ENCODE peak calls at places on chromosomes 7 and 10, in six cellular contexts. N is epithelial cell of esophagus, Z is neural progenitor cell, Q is epithelial cell of proximal tubule, J is IMR-90, Y is body of pancreas. C is an unnamed sample.

GRCh38 chr10:127872871-127873600 is 19.7 kb downstream of the CLRN3 start:
- DNase-seq in N (no peak), Z (no peak), Q (no peak), J (no peak), Y (peak), C (no peak)

GRCh38 chr10:101040851-101041250 is 9.8 kb downstream of the SFXN3 start:
- DNase-seq in N (no peak), Z (no peak), Q (no peak), J (no peak), Y (no peak), C (no peak)

GRCh38 chr7:90994121-90994520 is 270.1 kb upstream of the FZD1 start:
- DNase-seq in N (no peak), Z (no peak), Q (no peak), J (peak), Y (no peak), C (no peak)

GRCh38 chr10:93757766-93758509 is at the start of gene LGI1:
- DNase-seq in N (no peak), Z (peak), Q (no peak), J (peak), Y (no peak), C (no peak)

GRCh38 chr7:77649950-77650349 is 46.3 kb upstream of the RSBN1L start:
- DNase-seq in N (no peak), Z (no peak), Q (no peak), J (peak), Y (no peak), C (no peak)

GRCh38 chr10:45420453-45421192 is 46.6 kb downstream of the ALOX5 start:
- DNase-seq in N (peak), Z (no peak), Q (peak), J (peak), Y (peak), C (peak)

GRCh38 chr7:17015575-17015974 is 133.8 kb upstream of the AGR3 start:
- DNase-seq in N (no peak), Z (no peak), Q (no peak), J (peak), Y (no peak), C (no peak)

GRCh38 chr7:24924375-24924774 is 55.6 kb downstream of the OSBPL3 start:
- DNase-seq in N (no peak), Z (no peak), Q (no peak), J (no peak), Y (no peak), C (no peak)

GRCh38 chr10:124523886-124524285 is 62.3 kb downstream of the LHPP start:
- DNase-seq in N (no peak), Z (no peak), Q (no peak), J (no peak), Y (no peak), C (no peak)

GRCh38 chr10:78986419-78986818 is 82.3 kb upstream of the ZMIZ1 start:
- DNase-seq in N (no peak), Z (no peak), Q (no peak), J (peak), Y (no peak), C (no peak)

GRCh38 chr7:90520484-90520883 is 51.0 kb downstream of the PTTG1IP2 start:
- DNase-seq in N (peak), Z (peak), Q (no peak), J (peak), Y (no peak), C (no peak)

GRCh38 chr7:1059200-1060091 is 15.1 kb downstream of the GPR146 start:
- DNase-seq in N (peak), Z (peak), Q (no peak), J (no peak), Y (peak), C (no peak)

GRCh38 chr10:116263870-116264269 is 9.1 kb downstream of the GFRA1 start:
- DNase-seq in N (no peak), Z (no peak), Q (no peak), J (peak), Y (no peak), C (no peak)

GRCh38 chr7:104152468-104152867 is 55.3 kb downstream of the ORC5 start:
- DNase-seq in N (no peak), Z (no peak), Q (no peak), J (no peak), Y (no peak), C (no peak)

GRCh38 chr7:104160375-104160774 is 47.4 kb downstream of the ORC5 start:
- DNase-seq in N (peak), Z (no peak), Q (no peak), J (peak), Y (no peak), C (peak)

GRCh38 chr7:104161244-104161643 is 46.6 kb downstream of the ORC5 start:
- DNase-seq in N (no peak), Z (no peak), Q (no peak), J (no peak), Y (no peak), C (no peak)

GRCh38 chr7:104153287-104153686 is 54.5 kb downstream of the ORC5 start:
- DNase-seq in N (no peak), Z (peak), Q (no peak), J (no peak), Y (no peak), C (no peak)

DNA sequence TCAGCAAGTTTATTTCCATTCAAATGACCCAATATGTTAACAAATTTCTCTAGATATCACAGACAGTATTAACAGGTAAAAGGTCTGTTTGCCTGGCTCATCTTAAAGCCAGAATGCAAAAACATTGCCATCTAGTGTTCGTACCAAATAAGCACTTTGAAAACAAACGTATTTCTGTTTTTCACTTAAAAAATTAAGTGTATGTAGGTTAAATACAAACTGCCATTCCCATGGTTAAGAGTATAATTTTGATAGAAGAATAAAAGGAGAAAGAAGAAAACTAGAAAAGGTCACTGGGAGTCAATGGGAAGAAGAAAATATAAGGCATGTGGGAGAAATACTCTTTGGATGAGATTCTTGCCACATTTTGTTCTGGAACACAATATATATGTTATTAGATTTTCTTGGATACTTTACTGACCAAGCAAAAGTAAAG is 51.0 kb downstream of the ORC5 start:
- DNase-seq in N (peak), Z (peak), Q (no peak), J (peak), Y (no peak), C (peak)
- TF ChIP-seq CTCF in N (peak), Z (peak), Q (peak), J (peak), Y (peak), C (peak)

GRCh38 chr7:98761225-98761624 is 108.6 kb downstream of the TMEM130 start:
- DNase-seq in N (no peak), Z (no peak), Q (no peak), J (no peak), Y (no peak), C (no peak)

GRCh38 chr7:98758157-98758556 is 111.7 kb downstream of the TMEM130 start:
- DNase-seq in N (no peak), Z (no peak), Q (no peak), J (no peak), Y (no peak), C (no peak)

GRCh38 chr7:98762620-98763019 is 107.2 kb downstream of the TMEM130 start:
- DNase-seq in N (no peak), Z (no peak), Q (no peak), J (no peak), Y (no peak), C (no peak)

GRCh38 chr7:98764946-98765345 is 104.9 kb downstream of the TMEM130 start:
- DNase-seq in N (no peak), Z (no peak), Q (no peak), J (no peak), Y (no peak), C (no peak)

DNA sequence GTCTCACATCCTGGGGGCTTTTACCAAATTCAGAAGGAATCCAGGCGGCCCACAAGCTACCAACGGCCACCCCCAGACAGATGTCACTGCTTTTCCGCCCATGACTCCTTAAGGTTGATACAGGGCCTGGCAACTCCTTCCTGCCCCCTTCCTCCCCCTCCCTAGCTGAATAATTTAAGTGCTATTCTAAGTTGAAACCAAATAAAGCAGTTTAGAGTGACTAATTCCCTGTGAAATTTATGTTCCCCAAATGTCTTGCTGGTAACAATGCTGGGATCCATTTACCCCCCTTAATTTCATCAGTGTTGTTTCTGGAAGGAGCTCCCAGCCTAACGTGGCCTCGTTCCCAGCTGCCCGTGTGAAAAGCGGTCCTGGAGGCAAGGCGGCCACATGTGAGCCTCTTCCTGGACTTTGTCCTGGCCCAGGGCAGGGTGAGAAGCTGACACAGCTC is 109.6 kb downstream of the TMEM130 start:
- DNase-seq in N (no peak), Z (no peak), Q (no peak), J (no peak), Y (no peak), C (no peak)
- H3K4me3 ChIP-seq in N (no peak), Z (no peak), Q (no peak), J (no peak), Y (no peak), C (no peak)

DNA sequence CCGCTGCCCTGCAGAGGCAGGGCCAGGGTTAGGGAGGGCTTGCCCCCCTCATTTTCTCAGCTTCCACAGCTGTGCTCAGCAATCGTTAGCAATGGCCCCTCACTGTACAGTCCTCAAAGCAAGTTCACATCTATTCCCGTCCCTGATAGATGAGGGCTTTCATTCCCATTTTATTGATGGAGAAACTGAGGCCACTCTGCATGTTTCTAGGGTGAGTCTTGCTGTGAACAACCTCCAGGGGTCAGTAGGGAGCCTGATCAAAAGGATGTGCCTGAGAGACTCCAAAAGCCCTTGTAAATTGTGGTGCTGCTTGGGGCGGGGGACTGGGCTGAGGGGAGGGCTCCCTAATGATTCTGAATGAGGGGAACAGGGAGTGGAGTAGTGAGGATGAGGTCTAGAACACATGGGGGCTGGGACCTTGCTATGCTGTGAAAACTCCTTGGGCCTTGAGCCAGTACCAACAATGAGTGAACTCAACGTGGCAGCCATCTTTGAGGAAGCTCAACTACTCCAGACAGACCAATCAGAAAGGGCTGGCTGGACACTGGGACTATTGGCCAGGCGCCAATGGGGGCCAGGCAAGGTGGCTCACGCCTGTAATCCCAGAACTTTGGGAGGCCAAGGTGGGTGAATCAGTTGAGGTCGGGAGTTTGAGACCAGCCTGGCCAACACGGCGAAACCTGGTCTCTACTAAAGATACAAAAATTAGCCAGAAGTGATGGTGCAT is 6.7 kb upstream of the GRIFIN start:
- DNase-seq in N (no peak), Z (no peak), Q (no peak), J (no peak), Y (no peak), C (no peak)
- TF ChIP-seq CTCF in N (no peak), Z (peak), Q (no peak), J (no peak), Y (no peak), C (no peak)

DNA sequence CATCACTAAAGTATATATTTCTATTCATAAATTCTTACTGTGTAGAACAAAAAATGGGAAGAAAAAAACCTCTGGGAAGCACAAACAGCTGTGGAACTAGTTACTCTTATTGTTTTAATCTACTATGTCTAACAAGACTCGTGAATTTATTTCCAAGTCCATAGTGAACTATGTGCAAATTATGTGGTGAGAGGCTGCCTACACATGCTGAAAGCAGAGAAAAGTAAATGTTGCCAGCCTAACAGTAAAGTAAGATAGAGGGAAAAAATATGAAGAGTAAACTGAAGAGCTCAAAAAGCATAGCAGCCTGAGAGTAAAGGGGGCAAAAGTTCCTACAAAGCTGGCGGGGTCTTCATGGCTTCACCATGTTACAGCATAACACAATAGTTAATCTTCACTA is 3.0 kb downstream of the GDI2 start:
- DNase-seq in N (no peak), Z (no peak), Q (no peak), J (no peak), Y (no peak), C (no peak)
- H3K4me3 ChIP-seq in N (no peak), Z (peak), Q (no peak), J (no peak), Y (no peak), C (no peak)

GRCh38 chr7:116969371-116969902 is 16.1 kb downstream of the ST7 start:
- DNase-seq in N (no peak), Z (peak), Q (no peak), J (no peak), Y (no peak), C (no peak)

GRCh38 chr7:116970148-116970910 is 17.0 kb downstream of the ST7 start:
- DNase-seq in N (no peak), Z (no peak), Q (no peak), J (no peak), Y (no peak), C (no peak)

GRCh38 chr7:116967983-116968382 is 14.7 kb downstream of the ST7 start:
- DNase-seq in N (no peak), Z (no peak), Q (no peak), J (no peak), Y (no peak), C (no peak)

GRCh38 chr7:116967254-116967922 is 14.1 kb downstream of the ST7 start:
- DNase-seq in N (no peak), Z (no peak), Q (no peak), J (no peak), Y (no peak), C (no peak)

DNA sequence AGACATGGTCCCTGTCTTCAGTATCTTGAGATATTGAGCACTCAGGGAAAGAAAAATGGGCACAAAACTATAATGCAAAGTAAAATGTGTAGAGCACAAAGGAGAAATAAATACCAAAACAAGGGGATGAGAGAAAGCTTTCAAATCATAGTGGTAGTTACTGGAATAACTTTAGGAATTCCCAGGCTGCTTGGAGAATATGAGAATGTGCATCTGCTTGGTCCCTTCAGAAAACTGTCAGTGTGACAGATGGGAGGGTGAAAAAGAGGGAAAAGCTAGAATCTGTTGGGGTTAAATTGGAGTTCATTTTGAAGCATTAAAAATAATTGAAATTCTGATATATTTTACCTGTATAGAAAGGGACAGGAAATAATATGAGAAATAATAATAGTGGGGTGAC is 15.3 kb downstream of the ST7 start:
- DNase-seq in N (no peak), Z (no peak), Q (no peak), J (no peak), Y (no peak), C (no peak)
- TF ChIP-seq CTCF in N (no peak), Z (no peak), Q (no peak), J (no peak), Y (no peak), C (no peak)

DNA sequence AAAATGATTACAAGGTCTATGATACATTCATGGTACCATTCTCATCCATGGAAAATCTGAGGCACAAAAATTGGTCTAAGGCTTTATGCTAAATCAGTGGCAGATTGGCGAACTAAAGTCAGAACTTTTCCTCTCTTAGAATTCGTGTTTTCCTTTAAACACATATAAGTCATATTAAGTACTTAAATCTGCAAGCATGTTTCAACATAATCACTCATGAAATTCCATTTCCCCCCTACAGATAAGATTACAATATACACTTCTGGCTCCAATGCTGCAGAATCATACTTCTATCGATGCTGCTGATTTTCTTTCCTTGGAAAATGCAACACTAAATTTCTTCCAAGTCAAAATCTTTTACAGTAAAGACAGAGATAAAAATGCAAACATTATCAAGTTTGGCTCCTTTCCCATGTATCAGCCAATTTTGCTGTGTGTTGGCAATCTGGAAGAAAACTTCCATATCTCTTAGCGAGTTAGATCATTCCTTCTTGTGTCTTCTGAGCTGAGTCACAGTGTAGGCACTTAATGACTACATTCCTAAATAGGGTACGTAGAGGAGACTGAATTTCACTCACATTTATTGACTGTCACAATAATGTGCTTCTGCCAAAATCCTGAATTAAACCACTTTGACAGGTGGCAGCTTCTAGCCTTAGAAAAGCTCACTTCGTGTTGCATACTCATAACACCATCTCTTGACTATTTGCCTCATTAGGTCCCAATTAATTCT is 76.4 kb upstream of the LRRC17 start:
- DNase-seq in N (peak), Z (no peak), Q (no peak), J (peak), Y (no peak), C (peak)
- H3K4me3 ChIP-seq in N (no peak), Z (no peak), Q (no peak), J (no peak), Y (no peak), C (no peak)

DNA sequence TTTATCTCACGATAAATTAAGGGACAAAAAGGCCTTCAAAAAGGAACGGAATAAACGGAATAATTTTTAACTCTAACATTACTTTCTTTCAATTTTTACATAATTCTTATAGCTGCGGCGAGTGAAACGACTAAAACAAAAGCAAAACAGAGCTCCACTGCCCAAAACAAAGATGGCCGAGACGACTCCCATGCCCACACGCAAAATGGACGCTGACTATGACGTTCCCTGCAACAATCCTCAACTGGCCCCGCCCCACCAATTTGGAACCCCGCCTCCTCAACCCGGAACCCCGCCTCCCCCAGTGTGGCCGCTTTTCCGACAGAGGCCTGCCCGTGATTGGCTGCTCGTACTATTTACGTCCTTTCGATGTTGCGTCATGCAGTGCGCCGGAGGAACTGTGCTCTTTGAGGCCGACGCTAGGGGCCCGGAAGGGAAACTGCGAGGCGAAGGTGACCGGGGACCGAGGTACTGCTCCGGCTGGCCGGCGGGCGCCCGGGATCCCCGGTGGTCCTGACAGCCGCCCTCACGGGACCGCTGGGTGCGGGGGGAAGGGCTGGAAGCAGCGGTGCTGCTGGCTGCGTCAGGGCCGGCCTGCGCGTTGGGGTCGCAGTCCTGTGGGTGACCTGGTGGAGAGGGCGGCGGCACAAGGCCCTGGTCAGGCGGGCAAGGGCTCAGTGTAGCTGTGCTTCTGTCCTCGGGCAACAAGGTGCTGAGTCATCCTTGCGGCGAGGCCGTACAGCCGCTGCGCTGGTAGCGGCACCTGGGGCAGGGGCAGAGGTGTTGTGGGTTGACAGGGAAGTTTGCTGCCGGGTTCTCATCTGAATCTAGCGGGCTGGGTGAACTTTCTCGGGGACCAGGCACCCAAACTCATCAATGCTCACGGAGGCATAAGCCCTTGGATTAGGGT is at the start of gene GHITM:
- DNase-seq in N (peak), Z (peak), Q (peak), J (peak), Y (peak), C (peak)
- TF ChIP-seq CTCF in N (peak), Z (peak), Q (peak), J (peak), Y (peak), C (peak)

GRCh38 chr7:42494722-42495121 is 257.7 kb upstream of the GLI3 start:
- DNase-seq in N (peak), Z (no peak), Q (no peak), J (no peak), Y (no peak), C (no peak)
- H3K4me3 ChIP-seq in N (no peak), Z (no peak), Q (no peak), J (no peak), Y (no peak), C (no peak)

C was measured in kidney epithelial cell.